ENCODE peak calls at places on chromosomes 5 and 9, in five cellular contexts. M is choroid plexus epithelial cell; S is effector memory CD4-positive, alpha-beta T cell; O is GM23338; D is skeletal muscle cell. R is an unnamed sample.

GRCh38 chr9:89361031-89361430 is 42.7 kb downstream of the SECISBP2 start:
- DNase-seq in O (no peak), D (no peak), S (no peak), M (no peak), R (no peak)

GRCh38 chr9:137088121-137088520 is 1.3 kb downstream of the MAN1B1 start:
- DNase-seq in O (no peak), M (no peak), S (no peak), D (no peak), R (no peak)

GRCh38 chr5:179294131-179294780 is 51.0 kb downstream of the ADAMTS2 start:
- DNase-seq in S (no peak), O (no peak), D (no peak), M (no peak), R (no peak)

GRCh38 chr5:170168002-170168401 is 62.3 kb downstream of the FOXI1 start:
- DNase-seq in O (no peak), M (no peak), D (no peak), S (no peak), R (no peak)

GRCh38 chr9:122370869-122371467 is at the start of gene PTGS1:
- DNase-seq in M (no peak), O (peak), S (no peak), D (no peak), R (no peak)

GRCh38 chr5:3312299-3312698 is 283.3 kb upstream of the IRX1 start:
- DNase-seq in O (no peak), M (no peak), D (no peak), S (no peak), R (no peak)

GRCh38 chr5:128081111-128081865 is 2.3 kb upstream of the SLC12A2 start:
- DNase-seq in M (peak), S (no peak), O (no peak), D (no peak), R (peak)

GRCh38 chr9:17863213-17863883 is 284.5 kb downstream of the SH3GL2 start:
- DNase-seq in S (no peak), O (no peak), M (no peak), D (no peak), R (no peak)

GRCh38 chr5:151257731-151258715 is 5.0 kb downstream of the GM2A start:
- DNase-seq in M (peak), S (no peak), O (no peak), D (no peak), R (peak)

GRCh38 chr9:78676009-78676408 is 379.1 kb downstream of the PSAT1 start:
- DNase-seq in O (no peak), M (no peak), S (no peak), D (no peak), R (no peak)

GRCh38 chr9:19456996-19457693 is 48.3 kb downstream of the ACER2 start:
- DNase-seq in D (no peak), O (peak), M (peak), S (peak), R (peak)

GRCh38 chr9:19461135-19461534 is 52.3 kb downstream of the ACER2 start:
- DNase-seq in S (no peak), M (no peak), O (no peak), D (no peak), R (no peak)

GRCh38 chr9:19460258-19460657 is 51.4 kb downstream of the ACER2 start:
- DNase-seq in D (no peak), O (no peak), M (no peak), S (no peak), R (no peak)

GRCh38 chr9:19457694-19458009 is 48.8 kb downstream of the ACER2 start:
- DNase-seq in S (no peak), O (no peak), D (no peak), M (no peak), R (no peak)
- H3K4me3 ChIP-seq in S (no peak), O (no peak), D (peak), M (peak), R (no peak)

GRCh38 chr5:125199968-125200841 is 453.8 kb upstream of the ZNF608 start:
- DNase-seq in O (peak), D (no peak), M (peak), S (no peak), R (no peak)
- H3K4me3 ChIP-seq in O (peak), D (peak), M (peak), S (no peak), R (peak)

DNA sequence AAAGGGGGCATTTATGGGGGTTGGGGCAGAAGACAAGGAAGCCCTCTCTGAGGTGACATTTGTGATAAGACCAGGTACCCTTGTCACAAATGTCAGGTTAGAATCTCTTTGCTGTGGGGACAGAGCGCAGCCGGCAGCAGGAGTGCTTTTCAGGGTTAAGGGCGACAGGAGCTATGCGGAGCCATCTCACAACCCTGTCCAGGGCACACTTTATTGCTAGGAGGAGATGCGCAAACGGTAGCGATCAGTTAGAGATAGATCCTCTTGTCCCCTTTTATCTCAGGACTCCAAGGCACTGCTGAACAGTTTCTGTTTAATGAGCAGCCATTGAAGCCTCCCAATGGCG is 438 bp upstream of the LAMC3 start:
- DNase-seq in D (no peak), M (no peak), S (no peak), O (no peak), R (no peak)
- H3K4me3 ChIP-seq in D (peak), M (peak), S (no peak), O (peak), R (no peak)

GRCh38 chr9:85212887-85213286 is 528.9 kb downstream of the AGTPBP1 start:
- DNase-seq in D (peak), M (peak), O (no peak), S (no peak), R (peak)
- H3K4me3 ChIP-seq in D (no peak), M (no peak), O (no peak), S (no peak), R (no peak)

GRCh38 chr9:100100268-100100667 is 1.2 kb downstream of the INVS start:
- DNase-seq in D (no peak), M (no peak), S (no peak), O (no peak), R (no peak)
- H3K4me3 ChIP-seq in D (peak), M (no peak), S (no peak), O (peak), R (peak)

GRCh38 chr9:91395106-91395552 is 28.5 kb downstream of the NFIL3 start:
- DNase-seq in S (no peak), M (peak), D (peak), O (no peak), R (peak)

GRCh38 chr9:91391426-91392217 is 29.9 kb upstream of the AUH start:
- DNase-seq in S (no peak), O (no peak), M (no peak), D (no peak), R (peak)

GRCh38 chr9:91395553-91396470 is 27.8 kb downstream of the NFIL3 start:
- DNase-seq in M (peak), S (no peak), D (peak), O (no peak), R (peak)

GRCh38 chr9:91386765-91387164 is 25.0 kb upstream of the AUH start:
- DNase-seq in S (no peak), D (no peak), M (no peak), O (no peak), R (no peak)

DNA sequence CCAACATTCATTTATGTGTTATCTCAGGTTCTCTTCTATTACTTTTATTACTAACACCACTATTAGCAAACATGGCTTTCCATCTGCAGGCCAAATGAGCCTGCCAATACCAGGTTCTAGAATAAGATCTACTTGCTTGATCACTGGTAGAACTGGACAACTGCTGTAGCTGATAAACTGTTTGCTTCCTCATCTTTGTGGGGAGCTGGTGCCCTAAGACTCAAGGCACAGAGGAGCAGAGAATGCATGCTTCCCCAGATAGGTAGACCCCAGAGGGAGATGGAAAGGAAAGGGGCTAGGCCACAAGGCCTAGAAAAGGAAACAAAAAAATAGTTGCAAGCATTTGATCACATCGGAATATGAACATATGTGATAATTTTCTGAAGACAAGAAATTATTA is 30.7 kb upstream of the AUH start:
- DNase-seq in D (no peak), S (no peak), O (no peak), M (no peak), R (no peak)
- H3K4me3 ChIP-seq in D (no peak), S (no peak), O (no peak), M (no peak), R (no peak)

GRCh38 chr9:33378121-33378795 is 24.1 kb downstream of the AQP7 start:
- DNase-seq in O (no peak), S (no peak), M (no peak), D (no peak), R (no peak)

GRCh38 chr9:33377089-33377715 is 25.2 kb downstream of the AQP7 start:
- DNase-seq in S (no peak), D (no peak), M (no peak), O (no peak), R (no peak)

GRCh38 chr9:33381231-33381791 is 21.1 kb downstream of the AQP7 start:
- DNase-seq in D (no peak), O (peak), S (no peak), M (peak), R (no peak)

GRCh38 chr9:33379666-33380389 is 22.5 kb downstream of the AQP7 start:
- DNase-seq in M (no peak), S (no peak), D (no peak), O (no peak), R (no peak)

DNA sequence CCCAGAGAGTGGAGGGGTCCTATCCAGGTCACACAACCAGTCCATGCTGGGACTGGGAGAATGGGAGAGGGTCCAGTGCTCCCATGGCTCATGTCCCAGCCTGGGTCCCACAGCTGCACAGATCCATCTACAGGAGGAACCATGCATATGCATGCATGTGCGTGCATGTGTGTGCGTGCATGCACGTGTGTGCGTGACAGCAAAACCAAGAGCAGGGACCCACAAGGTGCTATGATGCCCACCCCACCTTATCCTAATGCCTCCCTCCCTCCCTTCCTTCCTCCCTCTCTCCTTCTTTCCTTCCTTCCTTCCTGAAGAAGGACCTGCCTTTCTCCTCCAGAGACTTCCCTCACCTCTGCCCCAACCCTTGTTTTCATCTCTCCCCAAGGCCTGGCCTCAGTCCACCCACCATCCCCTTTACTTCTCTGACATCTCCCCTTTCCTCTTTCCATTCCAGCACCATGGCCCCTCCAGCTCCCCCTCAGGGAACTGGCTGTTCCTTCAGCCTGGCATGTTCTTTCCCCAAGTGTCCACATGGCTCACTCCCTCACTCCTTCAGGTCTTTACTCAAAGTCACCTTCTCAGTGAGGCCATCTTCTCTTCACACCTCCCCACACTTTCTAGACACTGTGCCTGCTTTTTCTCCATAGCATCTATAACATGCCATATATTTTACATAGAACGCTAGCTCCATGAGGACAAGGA is 21.8 kb downstream of the AQP7 start:
- DNase-seq in M (no peak), S (no peak), O (peak), D (no peak), R (no peak)
- H3K4me3 ChIP-seq in M (no peak), S (no peak), O (peak), D (no peak), R (no peak)

GRCh38 chr5:124706041-124706440 is 40.4 kb downstream of the ZNF608 start:
- DNase-seq in S (no peak), D (no peak), O (no peak), M (no peak), R (no peak)
- H3K4me3 ChIP-seq in S (no peak), D (no peak), O (no peak), M (no peak), R (no peak)

GRCh38 chr9:96137666-96138429 is 164.1 kb downstream of the HSD17B3 start:
- DNase-seq in O (no peak), M (peak), S (no peak), D (no peak), R (no peak)

GRCh38 chr9:96135071-96135825 is 166.7 kb downstream of the HSD17B3 start:
- DNase-seq in S (no peak), O (no peak), M (peak), D (no peak), R (peak)

GRCh38 chr9:96135904-96136303 is 166.1 kb downstream of the HSD17B3 start:
- DNase-seq in D (no peak), M (no peak), O (no peak), S (no peak), R (no peak)

GRCh38 chr9:96138616-96139015 is 163.4 kb downstream of the HSD17B3 start:
- DNase-seq in S (no peak), D (no peak), M (no peak), O (no peak), R (no peak)

GRCh38 chr9:96136992-96137665 is 164.8 kb downstream of the HSD17B3 start:
- DNase-seq in O (peak), D (no peak), S (no peak), M (peak), R (peak)
- H3K4me3 ChIP-seq in O (no peak), D (peak), S (no peak), M (peak), R (no peak)